ENCODE peak calls at places on chromosomes 13 and 19, in seven cellular contexts. One of them, this sample, is unnamed.

GRCh38 chr19:55677572-55678028 is 2.6 kb downstream of the EPN1 start:
- DNase-seq in breast epithelium: no peak
- DNase-seq in right lobe of liver: no peak
- DNase-seq in esophagus squamous epithelium: no peak
- DNase-seq in transverse colon: no peak
- DNase-seq in uterus: no peak
- DNase-seq in Peyer's patch: no peak
- DNase-seq in this sample: no peak

GRCh38 chr19:29574518-29574917 is 31.6 kb upstream of the POP4 start:
- DNase-seq in breast epithelium: no peak
- DNase-seq in right lobe of liver: no peak
- DNase-seq in esophagus squamous epithelium: no peak
- DNase-seq in transverse colon: no peak
- DNase-seq in uterus: no peak
- DNase-seq in Peyer's patch: no peak
- DNase-seq in this sample: no peak

GRCh38 chr13:35930665-35931631 is 200.2 kb downstream of the DCLK1 start:
- DNase-seq in breast epithelium: no peak
- DNase-seq in right lobe of liver: no peak
- DNase-seq in esophagus squamous epithelium: no peak
- DNase-seq in transverse colon: no peak
- DNase-seq in uterus: peak
- DNase-seq in Peyer's patch: no peak
- DNase-seq in this sample: no peak

GRCh38 chr13:112885782-112886268 is 83.2 kb upstream of the MCF2L start:
- DNase-seq in breast epithelium: peak
- DNase-seq in right lobe of liver: peak
- DNase-seq in esophagus squamous epithelium: no peak
- DNase-seq in transverse colon: peak
- DNase-seq in uterus: peak
- DNase-seq in Peyer's patch: peak
- DNase-seq in this sample: peak

GRCh38 chr19:543912-544608 is at the start of gene GZMM:
- DNase-seq in breast epithelium: no peak
- DNase-seq in right lobe of liver: peak
- DNase-seq in esophagus squamous epithelium: no peak
- DNase-seq in transverse colon: peak
- DNase-seq in uterus: no peak
- DNase-seq in Peyer's patch: no peak
- DNase-seq in this sample: no peak

GRCh38 chr13:89701913-89702312 is 1645.6 kb upstream of the MIR17HG start:
- DNase-seq in breast epithelium: no peak
- DNase-seq in right lobe of liver: no peak
- DNase-seq in esophagus squamous epithelium: no peak
- DNase-seq in transverse colon: no peak
- DNase-seq in uterus: no peak
- DNase-seq in Peyer's patch: no peak
- DNase-seq in this sample: no peak

GRCh38 chr13:109868583-109869311 is 82.4 kb upstream of the IRS2 start:
- DNase-seq in breast epithelium: no peak
- DNase-seq in right lobe of liver: no peak
- DNase-seq in esophagus squamous epithelium: no peak
- DNase-seq in transverse colon: no peak
- DNase-seq in uterus: no peak
- DNase-seq in Peyer's patch: no peak
- DNase-seq in this sample: no peak

GRCh38 chr13:34250151-34250550 is 432.2 kb downstream of the RFC3 start:
- DNase-seq in breast epithelium: no peak
- DNase-seq in right lobe of liver: no peak
- DNase-seq in esophagus squamous epithelium: no peak
- DNase-seq in transverse colon: no peak
- DNase-seq in uterus: no peak
- DNase-seq in Peyer's patch: no peak
- DNase-seq in this sample: no peak

GRCh38 chr13:45299194-45299593 is 41.8 kb downstream of the TPT1 start:
- DNase-seq in breast epithelium: no peak
- DNase-seq in right lobe of liver: no peak
- DNase-seq in esophagus squamous epithelium: no peak
- DNase-seq in transverse colon: no peak
- DNase-seq in uterus: no peak
- DNase-seq in Peyer's patch: no peak
- DNase-seq in this sample: no peak

GRCh38 chr13:111171629-111172028 is 56.5 kb downstream of the ARHGEF7 start:
- DNase-seq in breast epithelium: no peak
- DNase-seq in right lobe of liver: no peak
- DNase-seq in esophagus squamous epithelium: no peak
- DNase-seq in transverse colon: no peak
- DNase-seq in uterus: no peak
- DNase-seq in Peyer's patch: no peak
- DNase-seq in this sample: no peak

GRCh38 chr13:100274942-100275506 is 186.1 kb downstream of the PCCA start:
- DNase-seq in breast epithelium: no peak
- DNase-seq in right lobe of liver: no peak
- DNase-seq in esophagus squamous epithelium: no peak
- DNase-seq in transverse colon: no peak
- DNase-seq in uterus: no peak
- DNase-seq in Peyer's patch: no peak
- DNase-seq in this sample: no peak

GRCh38 chr19:45262570-45262969 is 11.5 kb downstream of the MARK4 start:
- DNase-seq in breast epithelium: no peak
- DNase-seq in right lobe of liver: no peak
- DNase-seq in esophagus squamous epithelium: no peak
- DNase-seq in transverse colon: no peak
- DNase-seq in uterus: no peak
- DNase-seq in Peyer's patch: no peak
- DNase-seq in this sample: no peak

GRCh38 chr13:106318941-106319411 is 216.5 kb downstream of the EFNB2 start:
- DNase-seq in breast epithelium: no peak
- DNase-seq in right lobe of liver: no peak
- DNase-seq in esophagus squamous epithelium: no peak
- DNase-seq in transverse colon: no peak
- DNase-seq in uterus: peak
- DNase-seq in Peyer's patch: no peak
- DNase-seq in this sample: peak

GRCh38 chr13:84050551-84050950 is 168.3 kb upstream of the SLITRK1 start:
- DNase-seq in breast epithelium: no peak
- DNase-seq in right lobe of liver: no peak
- DNase-seq in esophagus squamous epithelium: no peak
- DNase-seq in transverse colon: no peak
- DNase-seq in uterus: no peak
- DNase-seq in Peyer's patch: no peak
- DNase-seq in this sample: no peak

GRCh38 chr13:29852464-29853054 is 2.1 kb upstream of the UBL3 start:
- DNase-seq in breast epithelium: no peak
- DNase-seq in right lobe of liver: no peak
- DNase-seq in esophagus squamous epithelium: no peak
- DNase-seq in transverse colon: no peak
- DNase-seq in uterus: no peak
- DNase-seq in Peyer's patch: no peak
- DNase-seq in this sample: no peak

GRCh38 chr13:109743706-109744453 is 42.5 kb downstream of the IRS2 start:
- DNase-seq in breast epithelium: no peak
- DNase-seq in right lobe of liver: no peak
- DNase-seq in esophagus squamous epithelium: no peak
- DNase-seq in transverse colon: peak
- DNase-seq in uterus: peak
- DNase-seq in Peyer's patch: no peak
- DNase-seq in this sample: no peak

GRCh38 chr19:28633223-28634030 is 579.5 kb downstream of the UQCRFS1 start:
- DNase-seq in breast epithelium: no peak
- DNase-seq in right lobe of liver: peak
- DNase-seq in esophagus squamous epithelium: no peak
- DNase-seq in transverse colon: peak
- DNase-seq in uterus: no peak
- DNase-seq in Peyer's patch: no peak
- DNase-seq in this sample: peak

GRCh38 chr13:70623260-70623659 is 515.0 kb upstream of the KLHL1 start:
- DNase-seq in breast epithelium: no peak
- DNase-seq in right lobe of liver: no peak
- DNase-seq in esophagus squamous epithelium: no peak
- DNase-seq in transverse colon: no peak
- DNase-seq in uterus: no peak
- DNase-seq in Peyer's patch: no peak
- DNase-seq in this sample: no peak

GRCh38 chr13:94188173-94188869 is 291.2 kb downstream of the DCT start:
- DNase-seq in breast epithelium: no peak
- DNase-seq in right lobe of liver: no peak
- DNase-seq in esophagus squamous epithelium: no peak
- DNase-seq in transverse colon: no peak
- DNase-seq in uterus: no peak
- DNase-seq in Peyer's patch: no peak
- DNase-seq in this sample: no peak

GRCh38 chr13:42345367-42345766 is 73.4 kb downstream of the AKAP11 start:
- DNase-seq in breast epithelium: no peak
- DNase-seq in right lobe of liver: no peak
- DNase-seq in esophagus squamous epithelium: no peak
- DNase-seq in transverse colon: no peak
- DNase-seq in uterus: no peak
- DNase-seq in Peyer's patch: no peak
- DNase-seq in this sample: no peak

GRCh38 chr13:30847697-30848307 is 58.3 kb upstream of the MEDAG start:
- DNase-seq in breast epithelium: no peak
- DNase-seq in right lobe of liver: no peak
- DNase-seq in esophagus squamous epithelium: no peak
- DNase-seq in transverse colon: no peak
- DNase-seq in uterus: peak
- DNase-seq in Peyer's patch: no peak
- DNase-seq in this sample: no peak

GRCh38 chr19:3324405-3324856 is 42.0 kb upstream of the NFIC start:
- DNase-seq in breast epithelium: no peak
- DNase-seq in right lobe of liver: peak
- DNase-seq in esophagus squamous epithelium: no peak
- DNase-seq in transverse colon: peak
- DNase-seq in uterus: no peak
- DNase-seq in Peyer's patch: peak
- DNase-seq in this sample: peak

GRCh38 chr13:27171244-27171829 is at the start of gene USP12:
- DNase-seq in breast epithelium: peak
- DNase-seq in right lobe of liver: peak
- DNase-seq in esophagus squamous epithelium: no peak
- DNase-seq in transverse colon: peak
- DNase-seq in uterus: no peak
- DNase-seq in Peyer's patch: no peak
- DNase-seq in this sample: no peak

GRCh38 chr13:53129864-53130393 is 101.3 kb downstream of the OLFM4 start:
- DNase-seq in breast epithelium: no peak
- DNase-seq in right lobe of liver: no peak
- DNase-seq in esophagus squamous epithelium: no peak
- DNase-seq in transverse colon: no peak
- DNase-seq in uterus: no peak
- DNase-seq in Peyer's patch: no peak
- DNase-seq in this sample: no peak
- TF ChIP-seq POLR2A in breast epithelium: no peak
- TF ChIP-seq POLR2A in right lobe of liver: no peak
- TF ChIP-seq POLR2A in esophagus squamous epithelium: no peak
- TF ChIP-seq POLR2A in transverse colon: no peak
- TF ChIP-seq POLR2A in uterus: no peak
- TF ChIP-seq POLR2A in Peyer's patch: no peak
- TF ChIP-seq POLR2A in this sample: no peak

DNA sequence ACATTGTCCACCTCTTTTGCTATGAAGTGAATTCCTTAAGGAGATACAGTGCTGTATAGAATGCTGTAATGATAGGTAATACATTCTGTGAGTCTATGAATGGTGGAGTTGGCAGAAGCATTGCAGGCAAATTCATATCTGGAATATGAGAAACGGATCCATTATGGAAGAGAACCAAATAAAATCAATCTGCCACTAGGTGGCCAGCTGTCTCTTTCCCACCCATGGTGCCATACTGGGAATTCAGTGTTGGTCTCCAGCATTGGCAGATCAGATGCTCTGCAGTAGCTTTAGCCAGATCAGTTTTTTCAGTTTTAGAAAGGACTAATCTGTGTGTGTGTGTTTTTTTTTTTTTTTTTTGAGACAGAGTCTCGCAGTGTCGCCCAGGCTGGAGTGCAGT is 27.6 kb downstream of the DNAJC3 start:
- DNase-seq in breast epithelium: no peak
- DNase-seq in right lobe of liver: no peak
- DNase-seq in esophagus squamous epithelium: no peak
- DNase-seq in transverse colon: no peak
- DNase-seq in uterus: no peak
- DNase-seq in Peyer's patch: no peak
- DNase-seq in this sample: no peak
- TF ChIP-seq CTCF in breast epithelium: no peak
- TF ChIP-seq CTCF in right lobe of liver: peak
- TF ChIP-seq CTCF in esophagus squamous epithelium: peak
- TF ChIP-seq CTCF in transverse colon: no peak
- TF ChIP-seq CTCF in uterus: no peak
- TF ChIP-seq CTCF in Peyer's patch: no peak
- TF ChIP-seq CTCF in this sample: no peak

GRCh38 chr19:2270572-2271515 is 11.1 kb downstream of the PEAK3 start:
- DNase-seq in breast epithelium: peak
- DNase-seq in right lobe of liver: peak
- DNase-seq in esophagus squamous epithelium: peak
- DNase-seq in transverse colon: peak
- DNase-seq in uterus: peak
- DNase-seq in Peyer's patch: peak
- DNase-seq in this sample: peak
- TF ChIP-seq POLR2A in breast epithelium: no peak
- TF ChIP-seq POLR2A in right lobe of liver: peak
- TF ChIP-seq POLR2A in esophagus squamous epithelium: peak
- TF ChIP-seq POLR2A in transverse colon: peak
- TF ChIP-seq POLR2A in uterus: peak
- TF ChIP-seq POLR2A in Peyer's patch: peak
- TF ChIP-seq POLR2A in this sample: no peak

GRCh38 chr19:10769533-10770491 is 51.9 kb downstream of the DNM2 start:
- DNase-seq in breast epithelium: no peak
- DNase-seq in right lobe of liver: peak
- DNase-seq in esophagus squamous epithelium: no peak
- DNase-seq in transverse colon: peak
- DNase-seq in uterus: peak
- DNase-seq in Peyer's patch: peak
- DNase-seq in this sample: peak
- TF ChIP-seq CTCF in breast epithelium: no peak
- TF ChIP-seq CTCF in right lobe of liver: peak
- TF ChIP-seq CTCF in esophagus squamous epithelium: peak
- TF ChIP-seq CTCF in transverse colon: peak
- TF ChIP-seq CTCF in uterus: peak
- TF ChIP-seq CTCF in Peyer's patch: no peak
- TF ChIP-seq CTCF in this sample: no peak

GRCh38 chr19:13665125-13665903 is 99.0 kb upstream of the MRI1 start:
- DNase-seq in breast epithelium: no peak
- DNase-seq in right lobe of liver: no peak
- DNase-seq in esophagus squamous epithelium: no peak
- DNase-seq in transverse colon: no peak
- DNase-seq in uterus: no peak
- DNase-seq in Peyer's patch: no peak
- DNase-seq in this sample: no peak
- TF ChIP-seq POLR2A in breast epithelium: no peak
- TF ChIP-seq POLR2A in right lobe of liver: no peak
- TF ChIP-seq POLR2A in esophagus squamous epithelium: no peak
- TF ChIP-seq POLR2A in transverse colon: no peak
- TF ChIP-seq POLR2A in uterus: no peak
- TF ChIP-seq POLR2A in Peyer's patch: no peak
- TF ChIP-seq POLR2A in this sample: no peak